ENCODE peak calls at places on chromosome 7, in six cellular contexts. X is NB4, F is endothelial cell of umbilical vein, G is Peyer's patch, C is IMR-90, A is cardiac muscle cell. V is an unnamed sample.

GRCh38 chr7:34723866-34724490 is 66.0 kb downstream of the NPSR1 start:
- DNase-seq in X (no peak), F (peak; percentile 55), G (no peak), C (no peak), A (peak; percentile 1), V (no peak)

GRCh38 chr7:99210265-99210970 is 2.5 kb upstream of the KPNA7 start:
- DNase-seq in X (peak; percentile 36), F (no peak), G (no peak), C (no peak), A (peak; percentile 25), V (no peak)

GRCh38 chr7:32298403-32299132 is 191.6 kb downstream of the LSM5 start:
- DNase-seq in X (no peak), F (no peak), G (no peak), C (no peak), A (peak; percentile 6), V (no peak)

GRCh38 chr7:1679326-1679965 is 9.4 kb downstream of the ELFN1 start:
- DNase-seq in X (no peak), F (no peak), G (no peak), C (no peak), A (no peak), V (no peak)

GRCh38 chr7:479948-480499 is 39.6 kb downstream of the PDGFA start:
- DNase-seq in X (no peak), F (no peak), G (no peak), C (no peak), A (no peak), V (no peak)

GRCh38 chr7:148230341-148230740 is 360.2 kb upstream of the C7orf33 start:
- DNase-seq in X (no peak), F (no peak), G (no peak), C (no peak), A (no peak), V (peak; percentile 17)

GRCh38 chr7:159098795-159099194 is 45.9 kb downstream of the VIPR2 start:
- DNase-seq in X (no peak), F (no peak), G (no peak), C (no peak), A (no peak), V (no peak)

GRCh38 chr7:121530251-121531174 is 134.4 kb upstream of the FAM3C start:
- DNase-seq in X (peak; percentile 83), F (peak; percentile 84), G (no peak), C (peak; percentile 81), A (peak; percentile 99), V (no peak)

GRCh38 chr7:156386097-156386496 is 254.5 kb upstream of the RNF32 start:
- DNase-seq in X (peak; percentile 29), F (no peak), G (no peak), C (no peak), A (no peak), V (no peak)

GRCh38 chr7:7959979-7960670 is 8.5 kb upstream of the GLCCI1 start:
- DNase-seq in X (no peak), F (no peak), G (no peak), C (no peak), A (no peak), V (no peak)

GRCh38 chr7:20269726-20270125 is 52.5 kb upstream of the MACC1 start:
- DNase-seq in X (no peak), F (no peak), G (no peak), C (peak; percentile 33), A (peak; percentile 70), V (no peak)

GRCh38 chr7:134167250-134167649 is 40.1 kb downstream of the LRGUK start:
- DNase-seq in X (no peak), F (no peak), G (no peak), C (no peak), A (no peak), V (no peak)

GRCh38 chr7:95710711-95711110 is 61.6 kb upstream of the DYNC1I1 start:
- DNase-seq in X (no peak), F (no peak), G (no peak), C (no peak), A (no peak), V (no peak)

GRCh38 chr7:47570649-47571050 is 11.3 kb downstream of the TNS3 start:
- DNase-seq in X (no peak), F (no peak), G (no peak), C (peak; percentile 84), A (peak; percentile 88), V (no peak)

GRCh38 chr7:143405671-143406352 is 2.8 kb downstream of the EPHA1 start:
- DNase-seq in X (no peak), F (no peak), G (peak; percentile 10), C (no peak), A (no peak), V (no peak)

GRCh38 chr7:50196719-50197118 is 103.7 kb upstream of the ZPBP start:
- DNase-seq in X (no peak), F (no peak), G (no peak), C (no peak), A (no peak), V (no peak)

GRCh38 chr7:29807179-29807841 is 1.0 kb downstream of the WIPF3 start:
- DNase-seq in X (no peak), F (no peak), G (no peak), C (no peak), A (peak; percentile 4), V (no peak)

GRCh38 chr7:27548304-27548703 is 114.4 kb downstream of the HIBADH start:
- DNase-seq in X (no peak), F (no peak), G (no peak), C (no peak), A (no peak), V (no peak)

GRCh38 chr7:139731802-139732470 is 45.9 kb downstream of the HIPK2 start:
- DNase-seq in X (peak; percentile 93), F (peak; percentile 81), G (peak; percentile 50), C (peak; percentile 83), A (peak; percentile 96), V (peak; percentile 74)

GRCh38 chr7:108235451-108236061 is 105.4 kb upstream of the LAMB4 start:
- DNase-seq in X (peak; percentile 52), F (no peak), G (no peak), C (peak; percentile 43), A (peak; percentile 65), V (no peak)

GRCh38 chr7:7321681-7322080 is 139.3 kb downstream of the C1GALT1 start:
- DNase-seq in X (no peak), F (no peak), G (peak; percentile 49), C (no peak), A (no peak), V (no peak)

GRCh38 chr7:24284699-24285506 is 913 bp downstream of the NPY start:
- DNase-seq in X (no peak), F (no peak), G (no peak), C (no peak), A (no peak), V (no peak)

GRCh38 chr7:155308330-155309020 is 10.8 kb downstream of the INSIG1 start:
- DNase-seq in X (no peak), F (no peak), G (no peak), C (no peak), A (no peak), V (no peak)

GRCh38 chr7:75727881-75728592 is 10.7 kb downstream of the HIP1 start:
- DNase-seq in X (peak; percentile 60), F (peak; percentile 28), G (peak; percentile 45), C (peak; percentile 52), A (peak; percentile 62), V (no peak)

GRCh38 chr7:131066635-131067034 is 261.0 kb upstream of the MKLN1 start:
- DNase-seq in X (no peak), F (no peak), G (no peak), C (peak; percentile 65), A (peak; percentile 38), V (no peak)

GRCh38 chr7:116382375-116382774 is 117.2 kb upstream of the CAV2 start:
- DNase-seq in X (no peak), F (no peak), G (no peak), C (no peak), A (no peak), V (no peak)

DNA sequence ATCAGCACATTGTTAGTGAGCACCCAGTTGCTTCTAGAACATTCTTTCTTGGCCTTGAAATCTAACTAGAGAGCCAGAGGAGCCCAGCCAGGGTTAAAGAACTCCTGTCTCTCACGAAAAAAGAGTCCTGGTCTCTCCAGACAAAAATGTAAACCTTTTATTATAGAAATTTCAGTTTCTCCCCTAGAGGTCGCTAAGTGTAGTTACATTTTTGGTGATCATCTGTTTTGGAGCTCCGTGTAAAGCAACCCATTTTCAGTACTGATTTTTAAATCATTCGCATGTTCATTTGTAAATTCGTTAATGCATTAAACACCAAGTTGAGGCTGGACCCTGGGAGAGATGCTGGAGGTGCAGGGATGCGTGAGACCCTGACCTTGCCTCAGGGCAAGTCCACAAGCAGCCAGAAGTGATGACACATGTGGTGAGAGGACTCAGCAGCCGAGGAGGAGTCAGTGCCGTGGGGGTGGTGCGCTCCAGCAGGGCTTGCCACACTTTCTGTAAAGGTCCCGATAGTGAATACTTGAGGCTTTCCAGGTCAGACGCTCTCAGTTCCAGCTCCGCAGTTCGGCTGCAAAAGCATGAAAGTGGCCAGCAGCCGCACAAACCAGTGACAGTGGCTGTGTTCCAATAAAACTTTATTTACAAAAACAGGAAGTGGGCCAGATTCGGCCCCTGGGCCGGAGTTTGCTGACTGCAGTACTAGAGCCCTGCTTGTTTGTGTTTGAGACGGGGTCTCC is 578.6 kb upstream of the FOXK1 start:
- DNase-seq in X (peak; percentile 75), F (peak; percentile 8), G (no peak), C (peak; percentile 7), A (no peak), V (no peak)
- TF ChIP-seq CTCF in X (peak; percentile 44), F (peak; percentile 2), G (no peak), C (no peak), A (no peak), V (no peak)

DNA sequence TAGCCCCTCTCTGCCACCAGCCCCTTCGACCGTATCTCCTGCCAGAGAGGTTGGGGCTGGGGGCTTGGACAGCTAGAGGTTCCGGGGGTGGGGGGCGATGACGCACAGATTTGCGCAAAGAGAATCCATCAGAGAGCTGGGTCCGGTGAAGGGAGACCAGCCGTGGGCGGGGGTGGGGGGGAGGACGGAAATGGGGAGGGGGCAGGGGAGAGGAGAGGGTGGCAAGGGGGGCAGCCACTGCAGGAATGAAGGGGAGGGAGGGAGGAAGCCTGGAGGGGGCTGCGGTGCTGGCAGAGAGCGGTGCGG is 1.2 kb upstream of the VGF start:
- DNase-seq in X (peak; percentile 43), F (no peak), G (no peak), C (no peak), A (no peak), V (no peak)
- H3K4me3 ChIP-seq in X (no peak overlapping the region), F (no peak overlapping the region), G (no peak overlapping the region), C (no peak overlapping the region), A (no peak overlapping the region), V (peak overlapping the region; percentile 54)

GRCh38 chr7:30931927-30932540 is 20.4 kb downstream of the AQP1 start:
- DNase-seq in X (no peak), F (no peak), G (peak; percentile 4), C (no peak), A (no peak), V (no peak)
- TF ChIP-seq CTCF in X (no peak), F (no peak), G (no peak), C (no peak), A (no peak), V (no peak)

DNA sequence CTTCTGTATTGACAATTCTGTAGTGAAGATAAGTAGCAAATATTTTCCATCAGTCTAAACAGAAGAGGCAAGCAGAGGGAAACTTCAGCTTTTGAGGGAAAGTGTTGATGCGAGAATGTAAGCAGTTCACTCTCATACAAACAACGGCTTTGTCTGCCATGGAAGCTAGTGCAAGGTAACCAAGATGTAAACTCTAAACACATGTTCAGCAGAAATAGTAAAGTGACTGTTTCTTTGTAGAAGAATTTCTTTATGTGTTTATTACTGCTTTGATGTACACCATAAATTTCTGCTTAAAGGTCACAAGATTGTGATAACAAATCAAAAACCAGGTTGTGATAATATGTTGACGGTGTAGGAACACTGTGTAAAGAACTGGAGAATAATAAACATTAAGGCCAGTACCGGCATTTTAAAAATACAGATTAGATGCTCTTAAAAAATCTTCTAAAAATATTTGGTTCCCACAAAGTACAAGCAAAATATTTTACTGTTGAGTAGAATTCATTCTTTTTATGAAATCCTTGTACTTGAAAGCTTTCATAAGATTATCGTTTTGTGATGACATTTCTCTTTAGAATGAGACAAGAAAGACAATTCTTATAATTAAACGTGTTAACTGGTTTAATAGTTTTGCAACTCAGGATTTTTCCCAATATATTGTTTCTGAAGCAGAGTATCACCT is 34.2 kb downstream of the SEMA3C start:
- DNase-seq in X (no peak), F (no peak), G (no peak), C (peak; percentile 54), A (no peak), V (no peak)
- H3K4me3 ChIP-seq in X (no peak overlapping the region), F (no peak overlapping the region), G (no peak overlapping the region), C (no peak overlapping the region), A (no peak overlapping the region), V (no peak overlapping the region)